ENCODE peak calls at places on chromosome 11, in five cellular contexts. Z, P, L, I and N are unnamed samples.

GRCh38 chr11:76606102-76606793 is 64.3 kb downstream of the LRRC32 start:
- DNase-seq in Z (no peak), P (no peak), L (no peak), I (peak; percentile 93), N (peak; percentile 64)

GRCh38 chr11:63951779-63952536 is 13.2 kb downstream of the NAA40 start:
- DNase-seq in Z (no peak), P (no peak), L (no peak), I (no peak), N (no peak)

GRCh38 chr11:9804414-9804902 is 140.6 kb downstream of the SWAP70 start:
- DNase-seq in Z (no peak), P (no peak), L (no peak), I (no peak), N (no peak)

GRCh38 chr11:120132645-120133185 is 5.2 kb downstream of the TRIM29 start:
- DNase-seq in Z (peak; percentile 8), P (no peak), L (no peak), I (no peak), N (no peak)

GRCh38 chr11:128521697-128522062 is 65.7 kb downstream of the ETS1 start:
- DNase-seq in Z (no peak), P (no peak), L (peak; percentile 37), I (no peak), N (no peak)

GRCh38 chr11:129967996-129968395 is 34.6 kb downstream of the PRDM10 start:
- DNase-seq in Z (no peak), P (no peak), L (peak; percentile 22), I (no peak), N (no peak)

GRCh38 chr11:125225401-125225800 is 60.9 kb downstream of the PKNOX2 start:
- DNase-seq in Z (no peak), P (no peak), L (no peak), I (no peak), N (no peak)

GRCh38 chr11:126115253-126115540 is 52.5 kb upstream of the CDON start:
- DNase-seq in Z (no peak), P (peak; percentile 45), L (no peak), I (peak; percentile 71), N (peak; percentile 58)

GRCh38 chr11:61814958-61815789 is 1.6 kb downstream of the FADS1 start:
- DNase-seq in Z (peak; percentile 97), P (peak; percentile 99), L (peak; percentile 95), I (peak; percentile 99), N (peak; percentile 90)

GRCh38 chr11:75200051-75200450 is 40.5 kb upstream of the TPBGL start:
- DNase-seq in Z (no peak), P (no peak), L (no peak), I (peak; percentile 43), N (no peak)

GRCh38 chr11:97937501-97937900 is 1083.2 kb upstream of the CNTN5 start:
- DNase-seq in Z (no peak), P (peak; percentile 11), L (peak; percentile 78), I (peak; percentile 35), N (no peak)

GRCh38 chr11:117584056-117584830 is 212.8 kb downstream of the DSCAML1 start:
- DNase-seq in Z (no peak), P (no peak), L (peak; percentile 21), I (no peak), N (peak; percentile 40)

GRCh38 chr11:91794146-91794545 is 430.5 kb upstream of the FAT3 start:
- DNase-seq in Z (no peak), P (no peak), L (no peak), I (no peak), N (no peak)

GRCh38 chr11:120168960-120169681 is 31.2 kb upstream of the TRIM29 start:
- DNase-seq in Z (no peak), P (peak; percentile 77), L (peak; percentile 49), I (peak; percentile 69), N (peak; percentile 34)

GRCh38 chr11:72721689-72722049 is 30.5 kb downstream of the ARAP1 start:
- DNase-seq in Z (no peak), P (no peak), L (no peak), I (peak; percentile 62), N (no peak)

GRCh38 chr11:3375552-3375951 is 3.4 kb downstream of the ZNF195 start:
- DNase-seq in Z (no peak), P (no peak), L (peak; percentile 41), I (peak; percentile 4), N (peak; percentile 40)

GRCh38 chr11:109521571-109522086 is 99.6 kb downstream of the C11orf87 start:
- DNase-seq in Z (no peak), P (no peak), L (no peak), I (no peak), N (no peak)

DNA sequence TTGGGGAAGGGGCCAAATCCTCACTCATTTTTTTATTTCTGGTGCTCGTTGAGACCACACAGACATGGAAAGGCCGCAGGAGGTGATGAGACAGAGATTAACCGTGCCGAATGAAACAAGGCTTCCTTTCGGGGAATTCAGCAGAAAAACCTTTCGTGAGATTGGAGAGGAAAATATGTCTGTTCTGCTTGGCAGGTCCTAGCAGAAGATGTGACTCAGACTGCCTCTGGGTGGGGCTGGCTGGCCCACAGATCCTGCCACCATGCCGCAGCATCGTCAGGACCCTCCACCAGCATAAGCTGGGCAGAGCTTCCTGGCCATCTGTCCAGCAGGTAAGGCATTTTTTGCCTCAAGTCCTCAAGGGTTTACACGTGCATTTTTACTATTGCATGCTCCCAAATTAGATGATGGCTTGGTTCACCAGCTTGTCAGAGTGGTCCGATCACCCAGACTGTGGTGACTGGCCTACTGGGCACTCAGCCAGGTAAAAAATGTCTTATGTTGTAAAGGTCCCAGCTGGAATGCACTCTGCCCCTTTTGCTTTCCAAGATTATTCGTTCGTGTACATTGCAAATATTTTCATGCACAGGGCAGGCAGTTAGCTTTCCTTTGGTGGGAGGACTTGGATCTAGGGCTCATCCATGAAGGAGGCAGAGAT is 1.5 kb downstream of the DDB2 start:
- DNase-seq in Z (peak; percentile 66), P (peak; percentile 90), L (peak; percentile 92), I (peak; percentile 82), N (peak; percentile 88)
- TF ChIP-seq CTCF in Z (no peak), P (no peak), L (no peak), I (no peak), N (no peak)

DNA sequence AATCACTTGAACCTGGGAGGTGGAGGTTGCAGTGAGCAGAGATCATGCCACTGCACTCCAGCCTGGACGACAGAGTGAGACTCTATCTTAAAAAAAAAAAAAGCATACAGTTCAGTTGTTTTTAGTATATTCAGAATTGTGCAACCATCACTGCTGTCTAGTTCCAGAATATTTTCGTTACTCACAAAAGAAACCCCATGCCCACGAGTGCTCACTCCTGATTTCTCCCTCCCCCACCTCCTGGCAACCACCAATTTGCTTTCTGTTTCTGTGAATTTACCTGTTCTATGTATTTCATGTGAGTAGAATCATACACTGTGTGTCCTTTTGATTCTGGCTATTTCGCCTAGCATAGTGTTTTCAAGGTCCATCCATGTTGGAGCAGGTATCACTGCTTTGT is 24.8 kb downstream of the PTPRJ start:
- DNase-seq in Z (no peak), P (no peak), L (no peak), I (peak; percentile 60), N (peak; percentile 43)
- H3K4me3 ChIP-seq in Z (no peak overlapping the region), P (no peak overlapping the region), L (no peak overlapping the region), I (no peak overlapping the region), N (no peak overlapping the region)

DNA sequence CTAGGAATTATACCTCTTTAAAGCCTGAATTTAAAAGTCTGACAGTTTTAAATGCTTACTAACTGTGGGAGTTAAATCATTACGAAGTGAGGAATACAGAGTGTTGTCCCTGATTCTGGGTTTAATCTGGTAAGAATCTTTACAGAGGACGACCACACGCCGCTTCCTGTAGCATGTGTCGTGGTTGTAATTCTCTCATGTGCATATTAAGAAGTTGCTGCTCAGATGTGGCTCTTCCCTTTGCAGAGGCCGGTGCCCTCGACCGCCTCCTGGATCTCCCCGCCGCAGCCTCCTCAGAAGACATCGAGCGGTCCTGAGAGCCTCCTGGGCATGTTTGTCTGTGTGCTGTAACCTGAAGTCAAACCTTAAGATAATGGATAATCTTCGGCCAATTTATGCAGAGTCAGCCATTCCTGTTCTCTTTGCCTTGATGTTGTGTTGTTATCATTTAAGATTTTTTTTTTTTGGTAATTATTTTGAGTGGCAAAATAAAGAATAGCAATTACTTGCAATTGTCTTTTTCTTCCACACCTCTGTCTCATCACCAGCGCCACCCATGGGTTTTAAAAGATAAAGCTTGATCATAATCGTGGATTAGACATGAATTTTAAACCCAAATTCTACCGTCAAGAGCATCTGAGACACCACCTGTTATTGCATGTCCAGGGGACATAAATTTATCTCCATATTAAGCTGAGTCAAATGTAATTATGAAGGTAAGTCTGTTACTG is 6.5 kb downstream of the GAL start:
- DNase-seq in Z (no peak), P (no peak), L (no peak), I (no peak), N (no peak)
- TF ChIP-seq CTCF in Z (no peak), P (peak; percentile 55), L (no peak), I (no peak), N (peak; percentile 24)

GRCh38 chr11:1745701-1746320 is 4.6 kb downstream of the IFITM10 start:
- DNase-seq in Z (no peak), P (no peak), L (no peak), I (no peak), N (no peak)
- H3K4me3 ChIP-seq in Z (no peak overlapping the region), P (no peak overlapping the region), L (no peak overlapping the region), I (no peak overlapping the region), N (no peak overlapping the region)

GRCh38 chr11:59617876-59618275 is 2.3 kb upstream of the OSBP start:
- DNase-seq in Z (no peak), P (no peak), L (no peak), I (no peak), N (no peak)

GRCh38 chr11:59614277-59615131 is 1.1 kb downstream of the OSBP start:
- DNase-seq in Z (no peak), P (peak; percentile 38), L (no peak), I (peak; percentile 20), N (peak; percentile 3)

GRCh38 chr11:59615132-59615636 is 390 bp downstream of the OSBP start:
- DNase-seq in Z (peak; percentile 59), P (peak; percentile 57), L (peak; percentile 7), I (peak; percentile 11), N (no peak)

GRCh38 chr11:59616396-59616982 is 915 bp upstream of the OSBP start:
- DNase-seq in Z (no peak), P (no peak), L (no peak), I (no peak), N (no peak)

GRCh38 chr11:59615637-59616395 is at the start of gene OSBP:
- DNase-seq in Z (peak; percentile 100), P (peak; percentile 100), L (peak; percentile 100), I (peak; percentile 100), N (peak; percentile 100)
- TF ChIP-seq CTCF in Z (no peak), P (no peak), L (no peak), I (no peak), N (no peak)

DNA sequence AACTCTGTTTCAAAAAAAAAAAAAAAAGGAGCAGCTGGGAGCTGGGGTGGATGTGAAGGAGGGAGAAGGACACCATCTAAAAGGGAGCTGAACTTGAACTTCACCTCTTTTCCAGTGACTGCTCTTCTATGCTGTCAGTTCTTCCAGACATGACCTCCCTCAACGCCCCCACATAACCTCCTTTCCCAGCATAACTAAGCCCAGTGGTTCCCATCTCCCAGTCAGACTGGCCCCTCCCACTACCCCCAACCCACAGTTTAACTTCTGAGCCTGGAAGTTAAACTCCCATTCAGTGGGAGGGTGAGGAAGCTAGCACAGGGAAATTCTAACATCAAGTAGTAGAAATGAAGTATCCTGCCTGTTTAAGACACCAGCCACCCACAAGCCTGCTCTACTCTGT is 1.8 kb downstream of the ARHGAP1 start:
- DNase-seq in Z (no peak), P (no peak), L (no peak), I (no peak), N (no peak)
- H3K4me3 ChIP-seq in Z (peak overlapping the region; percentile 85), P (no peak overlapping the region), L (no peak overlapping the region), I (no peak overlapping the region), N (no peak overlapping the region)

DNA sequence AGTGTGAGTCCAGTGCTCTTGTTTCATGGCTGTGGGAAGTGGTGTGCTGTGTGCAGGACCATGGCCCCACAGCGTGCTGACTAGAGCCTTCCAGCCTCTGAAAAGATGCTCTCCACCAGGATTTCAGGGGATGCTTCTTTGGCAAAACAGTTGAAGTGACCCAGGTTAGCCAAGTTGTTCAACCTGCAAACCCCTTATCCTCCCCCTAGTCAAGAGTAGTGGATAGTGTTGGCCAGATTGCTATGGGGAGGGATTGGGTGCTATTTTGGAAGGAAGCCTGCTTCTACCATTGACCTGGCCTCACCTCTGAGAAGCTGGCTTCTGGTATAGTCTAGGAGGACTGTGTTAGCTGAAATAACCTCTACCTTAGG is 1.7 kb downstream of the MICAL2 start:
- DNase-seq in Z (no peak), P (no peak), L (no peak), I (no peak), N (no peak)
- TF ChIP-seq CTCF in Z (no peak), P (no peak), L (no peak), I (no peak), N (no peak)